ENCODE peak calls at places on chromosomes 16 and 17, in five cellular contexts. E is activated CD8-positive, alpha-beta T cell treated with anti-CD3 and anti-CD28 coated beads for 36 hours; Z is stimulated activated CD8-positive, alpha-beta memory T cell treated with anti-CD3 and anti-CD28 coated beads, Interleukin-15, amount 100 ng/mL, for 24 hours; B is activated naive CD4-positive, alpha-beta T cell; Q is SHP77. V is an unnamed sample.

GRCh38 chr16:84268231-84268630 is 26.4 kb upstream of the WFDC1 start:
- DNase-seq in E (no peak), Z (no peak), B (no peak), Q (no peak), V (no peak)

GRCh38 chr17:35255316-35255715 is 12.4 kb downstream of the SLFN5 start:
- DNase-seq in E (no peak), Z (no peak), B (no peak), Q (no peak), V (no peak)

GRCh38 chr16:1099224-1100083 is 3.4 kb upstream of the C1QTNF8 start:
- DNase-seq in E (no peak), Z (no peak), B (no peak), Q (no peak), V (no peak)

GRCh38 chr17:44345497-44346026 is 460 bp downstream of the GRN start:
- DNase-seq in E (peak), Z (no peak), B (no peak), Q (peak), V (peak)

GRCh38 chr17:76138234-76138895 is 2.7 kb downstream of the FOXJ1 start:
- DNase-seq in E (no peak), Z (no peak), B (no peak), Q (no peak), V (no peak)

GRCh38 chr16:58421529-58421928 is 29.3 kb downstream of the GINS3 start:
- DNase-seq in E (no peak), Z (no peak), B (no peak), Q (no peak), V (no peak)

GRCh38 chr16:59356709-59357108 is 622.6 kb upstream of the GOT2 start:
- DNase-seq in E (no peak), Z (no peak), B (no peak), Q (no peak), V (no peak)

GRCh38 chr16:49639739-49640388 is 216.0 kb downstream of the ZNF423 start:
- DNase-seq in E (no peak), Z (no peak), B (no peak), Q (no peak), V (no peak)

GRCh38 chr17:21211825-21212479 is 2.0 kb downstream of the TMEM11 start:
- DNase-seq in E (no peak), Z (no peak), B (no peak), Q (no peak), V (no peak)

GRCh38 chr17:75308732-75309629 is 19.7 kb upstream of the SLC25A19 start:
- DNase-seq in E (no peak), Z (no peak), B (no peak), Q (no peak), V (no peak)

GRCh38 chr16:17508303-17508702 is 37.5 kb upstream of the XYLT1 start:
- DNase-seq in E (no peak), Z (no peak), B (no peak), Q (no peak), V (no peak)

GRCh38 chr17:27489045-27489715 is 32.9 kb downstream of the KSR1 start:
- DNase-seq in E (no peak), Z (no peak), B (no peak), Q (no peak), V (no peak)

GRCh38 chr17:27991594-27991993 is 50.9 kb upstream of the NLK start:
- DNase-seq in E (no peak), Z (no peak), B (no peak), Q (no peak), V (no peak)

GRCh38 chr17:66191607-66192377 is at the start of gene CEP112:
- DNase-seq in E (peak), Z (peak), B (peak), Q (peak), V (peak)

GRCh38 chr17:58756246-58757161 is 850 bp downstream of the PPM1E start:
- DNase-seq in E (peak), Z (no peak), B (no peak), Q (no peak), V (no peak)

GRCh38 chr17:16352303-16352837 is 899 bp downstream of the CENPV start:
- DNase-seq in E (peak), Z (peak), B (peak), Q (peak), V (no peak)

GRCh38 chr17:33686171-33686570 is 393.1 kb upstream of the ASIC2 start:
- DNase-seq in E (peak), Z (no peak), B (no peak), Q (no peak), V (no peak)

GRCh38 chr16:27994686-27995085 is 68.8 kb downstream of the GSG1L start:
- DNase-seq in E (no peak), Z (no peak), B (no peak), Q (no peak), V (no peak)

GRCh38 chr16:21611546-21612384 is 12.4 kb downstream of the METTL9 start:
- DNase-seq in E (peak), Z (no peak), B (no peak), Q (no peak), V (no peak)

GRCh38 chr17:6677158-6677831 is 25.7 kb downstream of the C17orf100 start:
- DNase-seq in E (peak), Z (no peak), B (no peak), Q (no peak), V (no peak)